ENCODE peak calls at places on chromosomes 1 and 21, in six cellular contexts. V is memory B cell; P is activated T-cell treated with anti-CD3 and anti-CD28 coated beads, Interleukin-2, amount 50 U/mL, for 1 hour; T is HS-5; C is KG1; B is NCI-H774. R is an unnamed sample.

GRCh38 chr21:34734696-34735095 is 65.9 kb downstream of the CLIC6 start:
- DNase-seq in V (no peak), B (no peak), T (no peak), P (no peak), C (no peak), R (no peak)

GRCh38 chr1:212203611-212204010 is 81.6 kb upstream of the PPP2R5A start:
- DNase-seq in V (no peak), B (no peak), C (no peak), T (no peak), P (no peak), R (no peak)

GRCh38 chr1:169321539-169321938 is 46.1 kb downstream of the NME7 start:
- DNase-seq in B (no peak), C (no peak), T (peak), P (no peak), V (no peak), R (no peak)

GRCh38 chr1:183173828-183174227 is 12.2 kb upstream of the LAMC2 start:
- DNase-seq in P (no peak), C (no peak), B (no peak), T (no peak), V (no peak), R (no peak)

GRCh38 chr1:58426918-58427317 is 119.6 kb downstream of the OMA1 start:
- DNase-seq in C (no peak), V (no peak), B (no peak), T (no peak), P (no peak), R (no peak)

GRCh38 chr1:183227963-183228649 is 42.0 kb downstream of the LAMC2 start:
- DNase-seq in V (peak), P (peak), T (no peak), B (no peak), C (no peak), R (no peak)

GRCh38 chr1:11519629-11520031 is 40.7 kb downstream of the DISP3 start:
- DNase-seq in P (no peak), C (no peak), T (no peak), V (no peak), B (no peak), R (no peak)

GRCh38 chr1:176696109-176696508 is 233.1 kb downstream of the PAPPA2 start:
- DNase-seq in B (peak), C (no peak), T (no peak), V (no peak), P (no peak), R (no peak)

GRCh38 chr21:42503711-42504110 is 7.7 kb upstream of the RSPH1 start:
- DNase-seq in V (no peak), C (peak), P (no peak), T (no peak), B (no peak), R (no peak)

GRCh38 chr1:81689531-81689941 is 111.2 kb upstream of the ADGRL2 start:
- DNase-seq in V (no peak), B (no peak), P (no peak), C (no peak), T (no peak), R (no peak)

GRCh38 chr21:46188226-46189212 is 4.3 kb upstream of the SPATC1L start:
- DNase-seq in T (no peak), V (no peak), C (no peak), P (no peak), B (no peak), R (no peak)

GRCh38 chr1:169348356-169349036 is 19.1 kb downstream of the NME7 start:
- DNase-seq in B (peak), V (peak), P (no peak), T (no peak), C (peak), R (no peak)

GRCh38 chr1:10074059-10074854 is 41.5 kb downstream of the UBE4B start:
- DNase-seq in V (no peak), T (peak), B (no peak), C (peak), P (peak), R (peak)

GRCh38 chr1:178724734-178725602 is at the start of gene RALGPS2:
- DNase-seq in C (no peak), P (peak), V (peak), T (no peak), B (peak), R (peak)

GRCh38 chr1:24199291-24199900 is 12.3 kb upstream of the IFNLR1 start:
- DNase-seq in C (peak), T (no peak), P (peak), B (peak), V (peak), R (peak)

GRCh38 chr1:225820522-225821120 is 10.7 kb downstream of the EPHX1 start:
- DNase-seq in B (peak), C (no peak), V (no peak), T (no peak), P (no peak), R (no peak)

GRCh38 chr1:201006450-201006849 is 17.1 kb downstream of the KIF21B start:
- DNase-seq in V (no peak), B (no peak), P (no peak), T (no peak), C (no peak), R (no peak)

GRCh38 chr1:47439151-47440051 is 1.6 kb downstream of the FOXD2 start:
- DNase-seq in C (no peak), V (no peak), T (no peak), B (no peak), P (peak), R (no peak)

GRCh38 chr1:8660455-8660854 is 157.0 kb downstream of the RERE start:
- DNase-seq in P (no peak), C (no peak), T (peak), V (no peak), B (no peak), R (no peak)

GRCh38 chr1:8472668-8473067 is 154.8 kb downstream of the SLC45A1 start:
- DNase-seq in B (no peak), P (no peak), C (no peak), T (no peak), V (peak), R (peak)

GRCh38 chr1:204817341-204817740 is 53.3 kb upstream of the NFASC start:
- DNase-seq in B (no peak), V (no peak), T (no peak), C (no peak), P (no peak), R (no peak)

GRCh38 chr1:113745425-113745824 is 13.9 kb downstream of the PHTF1 start:
- DNase-seq in T (no peak), B (no peak), V (no peak), C (no peak), P (no peak), R (no peak)

GRCh38 chr1:180962178-180962577 is 49.5 kb downstream of the KIAA1614 start:
- DNase-seq in C (no peak), B (no peak), T (no peak), V (no peak), P (no peak), R (no peak)

GRCh38 chr1:170705981-170706380 is 42.0 kb downstream of the PRRX1 start:
- DNase-seq in P (no peak), C (no peak), B (no peak), T (no peak), V (no peak), R (no peak)

GRCh38 chr1:12153181-12153785 is 13.5 kb upstream of the TNFRSF1B start:
- DNase-seq in B (no peak), V (peak), P (no peak), T (peak), C (peak), R (no peak)

GRCh38 chr1:43548285-43549271 is 17.9 kb downstream of the PTPRF start:
- DNase-seq in B (no peak), T (no peak), V (no peak), P (no peak), C (no peak), R (no peak)

GRCh38 chr1:30515746-30516504 is 207.5 kb downstream of the MATN1 start:
- DNase-seq in V (no peak), C (no peak), B (no peak), T (no peak), P (no peak), R (no peak)

GRCh38 chr1:53390261-53390660 is 62.4 kb upstream of the LRP8 start:
- DNase-seq in V (peak), B (no peak), T (no peak), P (no peak), C (no peak), R (no peak)

GRCh38 chr1:24318988-24319863 is at the start of gene GRHL3:
- DNase-seq in B (peak), V (no peak), C (no peak), T (no peak), P (peak), R (no peak)

GRCh38 chr1:3672231-3672970 is 20.1 kb downstream of the TP73 start:
- DNase-seq in C (no peak), P (no peak), V (no peak), T (no peak), B (no peak), R (no peak)

GRCh38 chr1:22920734-22921451 is 51.8 kb downstream of the LACTBL1 start:
- DNase-seq in B (no peak), V (no peak), C (no peak), P (no peak), T (no peak), R (no peak)